ENCODE peak calls at places on chromosome 7, in eight cellular contexts. N is IMR-90; Y is CD4-positive, CD25-positive, alpha-beta regulatory T cell; A is A549; Q is uterus; O is mucosa of descending colon; L is upper lobe of right lung; C is cardiac muscle cell. W is an unnamed sample. For H3K4me1, the result is how much of the 10 kb centered on the place peaks cover.

GRCh38 chr7:110760341-110760740 is 330.6 kb upstream of the LRRN3 start:
- DNase-seq in N (no peak), Y (no peak), A (no peak), Q (no peak), O (no peak), L (no peak), C (no peak), W (no peak)

GRCh38 chr7:127770870-127771269 is 118.9 kb downstream of the SND1 start:
- DNase-seq in N (peak), Y (no peak), A (no peak), Q (no peak), O (no peak), L (no peak), C (peak), W (no peak)

GRCh38 chr7:25567430-25567829 is 339.1 kb upstream of the NPVF start:
- DNase-seq in N (no peak), Y (no peak), A (no peak), Q (no peak), O (no peak), L (no peak), C (no peak), W (no peak)

GRCh38 chr7:132125872-132126595 is 450.2 kb downstream of the PLXNA4 start:
- DNase-seq in N (no peak), Y (no peak), A (no peak), Q (no peak), O (no peak), L (no peak), C (no peak), W (no peak)

GRCh38 chr7:151754142-151754590 is 122.7 kb downstream of the PRKAG2 start:
- DNase-seq in N (peak), Y (no peak), A (peak), Q (peak), O (peak), L (peak), C (peak), W (peak)

GRCh38 chr7:90345548-90346319 is 782 bp upstream of the GTPBP10 start:
- DNase-seq in N (peak), Y (no peak), A (no peak), Q (no peak), O (no peak), L (no peak), C (peak), W (no peak)

GRCh38 chr7:128168667-128169210 is 72.3 kb upstream of the LEP start:
- DNase-seq in N (no peak), Y (no peak), A (no peak), Q (no peak), O (no peak), L (no peak), C (peak), W (no peak)

GRCh38 chr7:150336746-150337145 is 4.7 kb downstream of the RARRES2 start:
- DNase-seq in N (no peak), Y (no peak), A (no peak), Q (no peak), O (no peak), L (no peak), C (no peak), W (no peak)

GRCh38 chr7:75033826-75034225 is 39.8 kb downstream of the RCC1L start:
- DNase-seq in N (no peak), Y (no peak), A (no peak), Q (no peak), O (no peak), L (no peak), C (no peak), W (no peak)

GRCh38 chr7:120033114-120033513 is 239.9 kb upstream of the KCND2 start:
- DNase-seq in N (no peak), Y (no peak), A (no peak), Q (no peak), O (no peak), L (no peak), C (no peak), W (no peak)

GRCh38 chr7:151255390-151255789 is 6.9 kb upstream of the SMARCD3 start:
- DNase-seq in N (no peak), Y (no peak), A (no peak), Q (no peak), O (no peak), L (no peak), C (no peak), W (peak)

GRCh38 chr7:28044825-28045224 is 135.8 kb downstream of the JAZF1 start:
- DNase-seq in N (no peak), Y (no peak), A (no peak), Q (no peak), O (no peak), L (no peak), C (no peak), W (no peak)

GRCh38 chr7:28045592-28045991 is 135.0 kb downstream of the JAZF1 start:
- DNase-seq in N (no peak), Y (no peak), A (no peak), Q (no peak), O (no peak), L (no peak), C (no peak), W (no peak)

GRCh38 chr7:28042721-28043120 is 137.9 kb downstream of the JAZF1 start:
- DNase-seq in N (no peak), Y (no peak), A (no peak), Q (no peak), O (no peak), L (no peak), C (no peak), W (no peak)

GRCh38 chr7:28038175-28038855 is 142.3 kb downstream of the JAZF1 start:
- DNase-seq in N (no peak), Y (no peak), A (no peak), Q (no peak), O (no peak), L (no peak), C (no peak), W (no peak)

GRCh38 chr7:28041508-28042314 is 138.9 kb downstream of the JAZF1 start:
- DNase-seq in N (peak), Y (no peak), A (no peak), Q (no peak), O (no peak), L (no peak), C (peak), W (no peak)
- H3K4me1 ChIP-seq in N (under half), Y (under half), A (half or more), Q (under half), O (under half), L (under half), C (under half), W (under half)

GRCh38 chr7:41576176-41576575 is 126.7 kb downstream of the INHBA start:
- DNase-seq in N (peak), Y (no peak), A (no peak), Q (no peak), O (no peak), L (no peak), C (no peak), W (no peak)
- H3K4me1 ChIP-seq in N (under half), Y (under half), A (under half), Q (under half), O (under half), L (under half), C (under half), W (under half)

DNA sequence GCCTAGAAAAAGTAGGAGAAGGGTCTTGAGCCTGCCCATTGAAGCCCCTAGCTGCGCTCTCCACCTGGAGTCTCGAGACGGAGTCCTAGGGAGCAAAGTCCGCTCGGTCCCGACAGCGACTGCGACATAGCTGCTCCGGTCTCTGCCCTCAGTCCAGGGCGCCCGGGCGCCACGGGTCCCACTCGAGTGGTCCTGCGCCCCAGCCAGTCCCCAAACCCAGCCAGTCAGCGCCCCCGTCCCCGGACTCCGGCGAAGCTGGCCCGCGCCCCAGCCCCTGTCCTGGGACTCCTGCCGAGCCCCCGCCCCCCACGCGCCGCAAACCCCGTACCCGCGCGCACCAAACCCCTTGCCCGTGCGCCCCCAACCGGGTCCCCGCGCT is 480 bp downstream of the TNS3 start:
- DNase-seq in N (no peak), Y (no peak), A (no peak), Q (no peak), O (peak), L (peak), C (no peak), W (peak)
- H3K4me1 ChIP-seq in N (under half), Y (under half), A (half or more), Q (under half), O (under half), L (half or more), C (under half), W (half or more)

GRCh38 chr7:55101359-55101758 is 82.5 kb downstream of the EGFR start:
- DNase-seq in N (no peak), Y (no peak), A (no peak), Q (no peak), O (no peak), L (no peak), C (no peak), W (no peak)

GRCh38 chr7:55105952-55106351 is 87.1 kb downstream of the EGFR start:
- DNase-seq in N (no peak), Y (no peak), A (no peak), Q (no peak), O (no peak), L (no peak), C (no peak), W (no peak)

GRCh38 chr7:55104123-55104522 is 85.3 kb downstream of the EGFR start:
- DNase-seq in N (no peak), Y (no peak), A (no peak), Q (no peak), O (no peak), L (no peak), C (no peak), W (no peak)

GRCh38 chr7:55107946-55108345 is 89.1 kb downstream of the EGFR start:
- DNase-seq in N (peak), Y (no peak), A (no peak), Q (no peak), O (no peak), L (no peak), C (no peak), W (no peak)

DNA sequence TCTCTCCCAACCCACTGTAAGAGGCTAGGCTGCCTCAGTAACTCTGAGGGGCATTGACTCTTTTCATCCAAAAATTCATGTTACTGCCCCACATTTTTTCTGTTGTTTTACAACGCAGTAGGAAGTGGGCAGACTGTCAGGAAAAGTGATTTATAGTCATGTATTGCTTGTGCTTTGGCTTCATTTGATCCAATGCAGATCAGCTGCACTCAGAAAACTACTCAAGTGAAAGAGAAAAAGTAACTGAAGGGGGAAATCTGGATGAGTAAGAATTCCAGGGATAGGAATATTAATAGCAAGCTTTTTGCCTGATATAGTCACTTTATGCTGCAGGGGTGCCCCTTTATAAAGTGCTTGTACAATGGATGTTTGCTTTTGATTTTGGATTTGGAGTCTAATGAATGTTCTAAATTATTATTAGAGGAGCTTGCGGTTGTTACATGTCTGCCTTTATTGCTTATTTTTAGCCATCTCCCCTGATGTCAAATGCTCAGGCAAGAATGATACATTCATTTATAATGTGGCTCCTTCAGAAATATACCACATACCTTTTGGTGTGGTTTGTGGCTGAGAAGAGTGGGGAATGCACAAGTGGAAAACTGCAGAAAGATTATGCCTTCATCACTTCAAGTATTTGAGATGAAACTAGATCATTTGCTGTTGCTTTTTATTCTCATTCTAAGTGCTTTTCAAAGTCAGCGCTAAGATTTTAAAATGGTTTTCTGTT is 86.1 kb downstream of the EGFR start:
- DNase-seq in N (no peak), Y (no peak), A (no peak), Q (no peak), O (no peak), L (no peak), C (no peak), W (no peak)
- H3K4me1 ChIP-seq in N (under half), Y (under half), A (half or more), Q (under half), O (under half), L (under half), C (under half), W (under half)